ENCODE peak calls at places on chromosomes 11 and 22, in eight cellular contexts. J, L, M, C, B, V, X and I are unnamed samples.

GRCh38 chr22:38033522-38034277 is 23.5 kb upstream of the PICK1 start:
- DNase-seq in J (no peak), L (no peak), M (no peak), C (no peak), B (no peak), V (no peak), X (no peak), I (no peak)

GRCh38 chr11:22957890-22958289 is 97.6 kb upstream of the CCDC179 start:
- DNase-seq in J (no peak), L (no peak), M (no peak), C (no peak), B (no peak), V (no peak), X (no peak), I (no peak)

GRCh38 chr11:67645521-67646457 is 4.7 kb downstream of the ACY3 start:
- DNase-seq in J (no peak), L (no peak), M (no peak), C (no peak), B (no peak), V (no peak), X (no peak), I (no peak)

GRCh38 chr11:130480721-130481140 is 32.3 kb downstream of the ADAMTS15 start:
- DNase-seq in J (peak), L (no peak), M (no peak), C (no peak), B (no peak), V (no peak), X (peak), I (no peak)

GRCh38 chr11:111531156-111531555 is 9.4 kb upstream of the LAYN start:
- DNase-seq in J (no peak), L (no peak), M (no peak), C (no peak), B (no peak), V (no peak), X (peak), I (no peak)

GRCh38 chr11:132904566-132904965 is 627.7 kb downstream of the OPCML start:
- DNase-seq in J (no peak), L (no peak), M (no peak), C (no peak), B (no peak), V (no peak), X (no peak), I (no peak)

GRCh38 chr22:32904044-32904443 is 102.5 kb downstream of the TIMP3 start:
- DNase-seq in J (peak), L (peak), M (no peak), C (no peak), B (peak), V (no peak), X (peak), I (no peak)

GRCh38 chr11:94171693-94172440 is 43.2 kb downstream of the PANX1 start:
- DNase-seq in J (peak), L (peak), M (no peak), C (peak), B (peak), V (no peak), X (peak), I (no peak)

GRCh38 chr22:36193577-36193976 is 8.0 kb downstream of the APOL4 start:
- DNase-seq in J (no peak), L (no peak), M (no peak), C (no peak), B (no peak), V (no peak), X (no peak), I (no peak)

GRCh38 chr22:32557424-32557823 is 82.8 kb downstream of the FBXO7 start:
- DNase-seq in J (no peak), L (no peak), M (no peak), C (no peak), B (no peak), V (no peak), X (no peak), I (no peak)

GRCh38 chr11:7575841-7576451 is 62.1 kb downstream of the PPFIBP2 start:
- DNase-seq in J (no peak), L (peak), M (no peak), C (no peak), B (no peak), V (no peak), X (peak), I (no peak)

GRCh38 chr11:86981777-86982540 is 26.8 kb upstream of the FZD4 start:
- DNase-seq in J (no peak), L (no peak), M (no peak), C (no peak), B (no peak), V (no peak), X (no peak), I (no peak)

GRCh38 chr22:39089928-39090327 is 7.1 kb upstream of the APOBEC3H start:
- DNase-seq in J (no peak), L (no peak), M (no peak), C (no peak), B (no peak), V (no peak), X (no peak), I (no peak)

GRCh38 chr11:34052608-34053160 is 1.2 kb downstream of the CAPRIN1 start:
- DNase-seq in J (peak), L (no peak), M (no peak), C (peak), B (peak), V (no peak), X (no peak), I (peak)

GRCh38 chr11:121572581-121573059 is 119.9 kb upstream of the SORL1-AS1 start:
- DNase-seq in J (no peak), L (no peak), M (no peak), C (no peak), B (no peak), V (no peak), X (no peak), I (no peak)

GRCh38 chr11:15607361-15608036 is 492.8 kb downstream of the INSC start:
- DNase-seq in J (no peak), L (no peak), M (no peak), C (no peak), B (no peak), V (no peak), X (no peak), I (no peak)

GRCh38 chr22:41758231-41758630 is 42.2 kb upstream of the CCDC134 start:
- DNase-seq in J (no peak), L (no peak), M (no peak), C (no peak), B (no peak), V (no peak), X (no peak), I (no peak)

GRCh38 chr11:103257360-103257759 is 148.1 kb downstream of the DYNC2H1 start:
- DNase-seq in J (peak), L (peak), M (no peak), C (no peak), B (no peak), V (no peak), X (peak), I (no peak)

GRCh38 chr11:112345166-112345565 is 84.5 kb upstream of the PLET1 start:
- DNase-seq in J (no peak), L (no peak), M (no peak), C (no peak), B (no peak), V (no peak), X (no peak), I (no peak)

GRCh38 chr22:35375031-35375430 is 5.9 kb upstream of the HMOX1 start:
- DNase-seq in J (no peak), L (no peak), M (no peak), C (no peak), B (no peak), V (no peak), X (no peak), I (no peak)

GRCh38 chr11:133082851-133083488 is 449.3 kb downstream of the OPCML start:
- DNase-seq in J (peak), L (peak), M (no peak), C (peak), B (peak), V (no peak), X (peak), I (peak)

GRCh38 chr11:38751421-38751820 is 2153.4 kb upstream of the RAG2 start:
- DNase-seq in J (no peak), L (no peak), M (no peak), C (no peak), B (no peak), V (no peak), X (no peak), I (no peak)